ENCODE peak calls at places on chromosomes 2 and 18, in seven cellular contexts. F is heart right ventricle, K is heart left ventricle, Z is brain microvascular endothelial cell, O is cardiac fibroblast, U is PC-3, J is AG04450. N is an unnamed sample.

GRCh38 chr2:7900593-7900992 is 781.3 kb upstream of the ID2 start:
- DNase-seq in F (no peak), Z (no peak), U (no peak), O (no peak), K (no peak), J (no peak), N (no peak)

GRCh38 chr2:219530048-219530963 is 13.3 kb downstream of the CHPF start:
- DNase-seq in O (peak), K (peak), J (peak), F (peak), Z (peak), U (peak), N (peak)

GRCh38 chr2:121634354-121635307 is 14.6 kb downstream of the CLASP1 start:
- DNase-seq in J (no peak), Z (peak), U (peak), K (no peak), F (no peak), O (peak), N (no peak)

GRCh38 chr2:47251404-47251675 is 96.2 kb upstream of the STPG4 start:
- DNase-seq in Z (no peak), J (no peak), U (no peak), F (no peak), O (no peak), K (no peak), N (no peak)

GRCh38 chr2:80546766-80547165 is 242.2 kb upstream of the LRRTM1 start:
- DNase-seq in Z (no peak), J (no peak), U (no peak), F (no peak), O (no peak), K (no peak), N (no peak)

GRCh38 chr2:129865976-129866375 is 113.5 kb upstream of the RAB6C start:
- DNase-seq in F (no peak), Z (no peak), U (no peak), K (no peak), O (no peak), J (no peak), N (no peak)

GRCh38 chr2:71882949-71883472 is 264.7 kb downstream of the CYP26B1 start:
- DNase-seq in O (peak), Z (peak), K (peak), J (peak), F (peak), U (peak), N (peak)

GRCh38 chr2:84906108-84906899 is 848 bp downstream of the TMSB10 start:
- DNase-seq in K (peak), F (peak), O (no peak), J (no peak), U (no peak), Z (no peak), N (peak)

GRCh38 chr18:23964282-23965238 is 50.0 kb upstream of the TTC39C start:
- DNase-seq in O (no peak), F (no peak), J (no peak), U (no peak), Z (no peak), K (no peak), N (no peak)

GRCh38 chr18:35732652-35733051 is 151.1 kb downstream of the GALNT1 start:
- DNase-seq in F (no peak), Z (no peak), U (no peak), K (no peak), O (peak), J (peak), N (peak)

GRCh38 chr2:84808279-84808678 is 72.6 kb downstream of the TRABD2A start:
- DNase-seq in Z (no peak), F (no peak), K (no peak), O (no peak), U (no peak), J (no peak), N (no peak)

GRCh38 chr2:8169443-8169842 is 512.4 kb upstream of the ID2 start:
- DNase-seq in F (no peak), J (peak), K (no peak), Z (peak), U (peak), O (peak), N (peak)

GRCh38 chr2:207015901-207016300 is 76.6 kb downstream of the CPO start:
- DNase-seq in O (peak), U (no peak), F (no peak), K (no peak), Z (no peak), J (no peak), N (no peak)

GRCh38 chr2:24049485-24050021 is at the start of gene FKBP1B:
- DNase-seq in U (peak), K (peak), F (peak), Z (peak), J (no peak), O (peak), N (peak)

GRCh38 chr2:27809761-27810241 is 38.3 kb downstream of the MRPL33 start:
- DNase-seq in Z (peak), O (peak), K (no peak), F (no peak), J (peak), U (peak), N (peak)

GRCh38 chr2:60554649-60555065 is 1.2 kb upstream of the BCL11A start:
- DNase-seq in O (no peak), K (no peak), Z (no peak), J (no peak), U (no peak), F (no peak), N (no peak)

GRCh38 chr2:48442610-48443360 is 87.2 kb upstream of the STON1 start:
- DNase-seq in F (no peak), O (no peak), K (no peak), U (no peak), Z (no peak), J (no peak), N (no peak)

GRCh38 chr18:65750421-65751144 is at the start of gene CDH7:
- DNase-seq in J (no peak), U (peak), O (no peak), F (no peak), Z (no peak), K (no peak), N (peak)

GRCh38 chr2:172859821-172860707 is 124.4 kb downstream of the RAPGEF4 start:
- DNase-seq in F (no peak), K (no peak), Z (no peak), J (no peak), O (peak), U (peak), N (peak)

GRCh38 chr18:9824474-9824832 is 61.3 kb upstream of the TXNDC2 start:
- DNase-seq in J (no peak), Z (no peak), U (no peak), K (peak), O (peak), F (peak), N (peak)

GRCh38 chr2:66574701-66575624 is 140.0 kb downstream of the MEIS1 start:
- DNase-seq in J (peak), Z (peak), F (peak), U (peak), K (peak), O (peak), N (peak)

GRCh38 chr2:39127973-39128372 is 7.1 kb upstream of the SOS1 start:
- DNase-seq in K (no peak), J (no peak), O (peak), Z (no peak), U (peak), F (no peak), N (no peak)

GRCh38 chr2:162007447-162008040 is 66.5 kb downstream of the DPP4 start:
- DNase-seq in J (no peak), Z (no peak), O (peak), K (no peak), U (peak), F (no peak), N (peak)

GRCh38 chr2:43605079-43605655 is 9.3 kb upstream of the THADA start:
- DNase-seq in J (no peak), K (no peak), O (peak), U (peak), Z (peak), F (no peak), N (peak)

GRCh38 chr2:28430790-28431418 is 38.2 kb downstream of the FOSL2 start:
- DNase-seq in Z (no peak), U (no peak), F (no peak), J (no peak), K (no peak), O (no peak), N (no peak)

GRCh38 chr18:37476182-37476581 is 89.4 kb downstream of the CELF4 start:
- DNase-seq in K (no peak), F (no peak), O (no peak), J (no peak), U (peak), Z (peak), N (peak)

GRCh38 chr18:79738565-79739439 is 58.9 kb upstream of the KCNG2 start:
- DNase-seq in U (no peak), J (no peak), K (no peak), F (no peak), Z (no peak), O (peak), N (no peak)

GRCh38 chr2:191165190-191165643 is 14.4 kb upstream of the STAT4 start:
- DNase-seq in K (no peak), Z (peak), J (no peak), U (peak), O (peak), F (no peak), N (peak)

GRCh38 chr2:429575-430254 is 141.8 kb upstream of the ALKAL2 start:
- DNase-seq in Z (no peak), K (no peak), J (no peak), O (no peak), U (no peak), F (no peak), N (no peak)

GRCh38 chr18:44080054-44080453 is 600.6 kb upstream of the SETBP1 start:
- DNase-seq in K (no peak), O (no peak), J (no peak), U (no peak), Z (no peak), F (no peak), N (no peak)

GRCh38 chr2:75820693-75821092 is 110.0 kb upstream of the GCFC2 start:
- DNase-seq in Z (no peak), O (no peak), J (no peak), F (no peak), K (no peak), U (no peak), N (no peak)

GRCh38 chr2:28592481-28592880 is 96.6 kb downstream of the PLB1 start:
- DNase-seq in J (no peak), K (no peak), F (no peak), O (no peak), U (no peak), Z (no peak), N (no peak)

DNA sequence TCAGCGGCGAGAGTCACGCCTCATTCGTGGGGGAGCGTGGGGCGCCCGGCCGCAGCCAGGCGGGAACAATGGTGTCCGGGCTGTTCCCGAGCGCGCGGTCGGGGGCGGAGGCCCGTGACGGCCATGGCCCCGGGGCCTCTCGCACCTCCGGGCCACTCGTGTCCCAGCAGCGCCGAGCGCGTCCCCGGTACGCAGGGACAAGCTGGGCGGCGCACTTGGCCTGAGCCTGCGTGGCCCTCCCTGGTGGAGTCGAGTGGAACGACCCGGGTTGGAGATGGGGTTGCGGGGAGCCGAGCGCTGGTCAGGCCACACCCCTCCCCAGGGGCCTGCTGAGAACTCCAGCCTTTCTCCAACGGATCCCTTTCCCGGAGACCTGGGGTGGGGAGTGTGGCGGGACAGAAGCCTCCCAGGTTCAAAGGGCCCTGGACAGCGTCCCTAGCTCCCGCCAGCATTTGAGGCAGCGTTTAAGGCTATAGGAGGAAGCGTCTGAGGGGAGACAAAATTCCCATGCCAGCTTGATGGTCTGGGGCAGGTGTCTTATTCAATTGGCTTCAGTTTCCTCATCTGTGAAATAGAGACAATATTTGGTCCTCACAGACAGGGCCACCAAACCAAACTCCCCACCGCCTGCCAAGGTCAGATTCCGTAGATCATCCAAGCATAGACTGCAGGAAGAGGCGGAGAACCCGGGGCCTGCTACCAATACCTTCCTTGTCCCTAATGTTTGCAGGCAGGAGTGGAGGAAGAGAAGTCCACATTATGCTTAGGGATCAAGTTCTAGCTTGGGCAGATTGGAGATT is 545 bp downstream of the CNDP2 start:
- DNase-seq in K (peak), U (peak), O (peak), F (peak), J (peak), Z (peak), N (peak)
- TF ChIP-seq CTCF in K (no peak), U (no peak), O (peak), F (no peak), J (peak), Z (peak), N (no peak)

GRCh38 chr2:96507957-96508520 is 2.9 kb upstream of the NEURL3 start:
- DNase-seq in O (peak), U (peak), Z (peak), F (peak), J (no peak), K (peak), N (peak)
- H3K4me3 ChIP-seq in O (peak), U (peak), Z (peak), F (peak), J (peak), K (peak), N (peak)

DNA sequence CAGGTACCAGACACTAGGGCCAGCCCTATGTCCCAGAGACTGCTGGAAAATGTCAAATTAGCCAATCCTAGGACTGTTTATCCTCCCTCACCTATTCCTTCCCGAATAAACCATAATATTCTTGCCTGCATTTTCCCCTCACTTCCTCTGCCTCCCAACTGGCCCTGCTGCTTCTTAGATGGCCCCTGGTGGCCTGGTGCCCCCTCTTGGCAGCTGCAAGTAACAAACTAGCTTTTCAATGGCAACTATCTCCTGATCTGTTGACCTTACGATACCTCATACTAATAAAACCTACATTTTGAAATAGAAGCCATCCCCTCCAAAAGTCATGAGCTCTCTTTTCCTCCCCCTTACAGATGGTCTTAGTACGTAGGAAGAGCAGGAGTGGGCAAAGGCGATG is 132.0 kb downstream of the ALPK2 start:
- DNase-seq in U (peak), F (no peak), J (no peak), O (peak), Z (no peak), K (no peak), N (no peak)
- TF ChIP-seq CTCF in U (peak), F (no peak), J (peak), O (peak), Z (peak), K (no peak), N (peak)

GRCh38 chr2:73981081-73981968 is 3.4 kb upstream of the TET3 start:
- DNase-seq in O (peak), U (peak), F (no peak), Z (peak), K (peak), J (no peak), N (peak)
- H3K4me3 ChIP-seq in O (peak), U (peak), F (peak), Z (peak), K (peak), J (peak), N (peak)